ENCODE peak calls at places on chromosomes 1 and 21, in six cellular contexts. A is fibroblast of the conjunctiva, N is testis, I is smooth muscle cell of the brain vasculature, X is foreskin keratinocyte, J is H4. R is an unnamed sample.

GRCh38 chr1:185441608-185442007 is 124.6 kb upstream of the IVNS1ABP start:
- DNase-seq in J (peak; percentile 61), X (peak; percentile 93), A (no peak), N (no peak), I (no peak), R (no peak)

GRCh38 chr1:104746994-104747393 is 997.3 kb downstream of the AMY1C start:
- DNase-seq in A (no peak), N (no peak), I (no peak), J (no peak), X (no peak), R (no peak)

GRCh38 chr21:44391345-44392091 is 38.1 kb downstream of the TRPM2 start:
- DNase-seq in J (no peak), A (no peak), X (no peak), I (no peak), N (peak; percentile 56), R (no peak)

GRCh38 chr1:27528701-27529637 is 39.0 kb upstream of the WASF2 start:
- DNase-seq in A (peak; percentile 50), X (no peak), N (peak; percentile 92), I (no peak), J (no peak), R (no peak)

GRCh38 chr1:19814681-19815503 is at the start of gene RNF186:
- DNase-seq in I (no peak), N (no peak), X (no peak), A (no peak), J (no peak), R (no peak)

GRCh38 chr21:32712043-32712442 is 15.8 kb downstream of the SYNJ1 start:
- DNase-seq in N (no peak), I (no peak), A (no peak), X (no peak), J (no peak), R (no peak)

GRCh38 chr21:16239659-16240265 is 510.0 kb downstream of the USP25 start:
- DNase-seq in A (no peak), X (no peak), N (no peak), J (peak; percentile 21), I (no peak), R (no peak)

GRCh38 chr1:177315270-177315669 is 144.5 kb downstream of the BRINP2 start:
- DNase-seq in J (no peak), I (no peak), A (no peak), N (no peak), X (peak; percentile 47), R (no peak)

GRCh38 chr21:31198575-31198974 is 145.5 kb downstream of the TIAM1 start:
- DNase-seq in N (no peak), X (peak; percentile 33), I (peak; percentile 57), A (peak; percentile 47), J (peak; percentile 40), R (peak; percentile 48)

GRCh38 chr1:24694380-24694843 is 50.8 kb upstream of the CLIC4 start:
- DNase-seq in X (no peak), N (no peak), A (no peak), I (no peak), J (no peak), R (no peak)

GRCh38 chr1:2229032-2229920 is 1.2 kb downstream of the SKI start:
- DNase-seq in X (peak; percentile 34), N (peak; percentile 72), J (peak; percentile 63), A (no peak), I (no peak), R (no peak)

GRCh38 chr1:229756666-229757065 is 130.6 kb downstream of the URB2 start:
- DNase-seq in I (no peak), N (no peak), A (peak; percentile 5), J (peak; percentile 23), X (peak; percentile 63), R (no peak)

GRCh38 chr1:62676606-62677356 is 11.4 kb downstream of the DOCK7 start:
- DNase-seq in I (no peak), X (peak; percentile 30), A (peak; percentile 88), N (no peak), J (peak; percentile 23), R (no peak)

GRCh38 chr1:8154621-8155052 is 128.5 kb upstream of the ERRFI1 start:
- DNase-seq in J (peak; percentile 85), X (peak; percentile 74), I (no peak), A (no peak), N (peak; percentile 49), R (no peak)

R was measured in glomerular endothelial cell.